ENCODE peak calls at places on chromosomes 1 and 21, in nine cellular contexts. One of them, this sample, is unnamed.

GRCh38 chr1:11521605-11522399 is 42.8 kb downstream of the DISP3 start:
- DNase-seq in prostate gland: no peak
- DNase-seq in A172: no peak
- DNase-seq in uterus: no peak
- DNase-seq in COR-L47: no peak
- DNase-seq in stimulated activated CD4-positive, alpha-beta T cell treated with anti-CD3 and anti-CD28 coated beads, Interleukin-2, amount 100 ng/mL, for 24 hours: no peak
- DNase-seq in CD4-positive, alpha-beta memory T cell: no peak
- DNase-seq in brain microvascular endothelial cell: no peak
- DNase-seq in lung: no peak
- DNase-seq in this sample: no peak

GRCh38 chr21:37230632-37231246 is 36.4 kb downstream of the VPS26C start:
- DNase-seq in COR-L47: no peak
- DNase-seq in lung: no peak
- DNase-seq in prostate gland: no peak
- DNase-seq in stimulated activated CD4-positive, alpha-beta T cell treated with anti-CD3 and anti-CD28 coated beads, Interleukin-2, amount 100 ng/mL, for 24 hours: no peak
- DNase-seq in uterus: no peak
- DNase-seq in CD4-positive, alpha-beta memory T cell: no peak
- DNase-seq in brain microvascular endothelial cell: no peak
- DNase-seq in A172: no peak
- DNase-seq in this sample: no peak

GRCh38 chr1:214215583-214215982 is 65.4 kb upstream of the SMYD2 start:
- DNase-seq in lung: no peak
- DNase-seq in stimulated activated CD4-positive, alpha-beta T cell treated with anti-CD3 and anti-CD28 coated beads, Interleukin-2, amount 100 ng/mL, for 24 hours: no peak
- DNase-seq in brain microvascular endothelial cell: no peak
- DNase-seq in prostate gland: no peak
- DNase-seq in CD4-positive, alpha-beta memory T cell: no peak
- DNase-seq in A172: no peak
- DNase-seq in COR-L47: no peak
- DNase-seq in uterus: no peak
- DNase-seq in this sample: no peak

GRCh38 chr1:220306339-220306738 is 34.1 kb upstream of the RAB3GAP2 start:
- DNase-seq in uterus: no peak
- DNase-seq in brain microvascular endothelial cell: no peak
- DNase-seq in A172: no peak
- DNase-seq in lung: no peak
- DNase-seq in prostate gland: no peak
- DNase-seq in stimulated activated CD4-positive, alpha-beta T cell treated with anti-CD3 and anti-CD28 coated beads, Interleukin-2, amount 100 ng/mL, for 24 hours: no peak
- DNase-seq in CD4-positive, alpha-beta memory T cell: no peak
- DNase-seq in COR-L47: no peak
- DNase-seq in this sample: no peak

GRCh38 chr1:170032531-170033295 is 41.8 kb downstream of the KIFAP3 start:
- DNase-seq in stimulated activated CD4-positive, alpha-beta T cell treated with anti-CD3 and anti-CD28 coated beads, Interleukin-2, amount 100 ng/mL, for 24 hours: no peak
- DNase-seq in uterus: no peak
- DNase-seq in A172: peak
- DNase-seq in CD4-positive, alpha-beta memory T cell: no peak
- DNase-seq in COR-L47: no peak
- DNase-seq in lung: no peak
- DNase-seq in prostate gland: no peak
- DNase-seq in brain microvascular endothelial cell: peak
- DNase-seq in this sample: no peak

GRCh38 chr1:204713541-204713940 is 28.0 kb upstream of the LRRN2 start:
- DNase-seq in stimulated activated CD4-positive, alpha-beta T cell treated with anti-CD3 and anti-CD28 coated beads, Interleukin-2, amount 100 ng/mL, for 24 hours: no peak
- DNase-seq in lung: no peak
- DNase-seq in prostate gland: no peak
- DNase-seq in COR-L47: no peak
- DNase-seq in uterus: no peak
- DNase-seq in brain microvascular endothelial cell: no peak
- DNase-seq in CD4-positive, alpha-beta memory T cell: no peak
- DNase-seq in A172: no peak
- DNase-seq in this sample: no peak

GRCh38 chr1:20710450-20711284 is 7.1 kb downstream of the KIF17 start:
- DNase-seq in lung: no peak
- DNase-seq in prostate gland: no peak
- DNase-seq in COR-L47: no peak
- DNase-seq in uterus: no peak
- DNase-seq in brain microvascular endothelial cell: no peak
- DNase-seq in CD4-positive, alpha-beta memory T cell: no peak
- DNase-seq in A172: no peak
- DNase-seq in stimulated activated CD4-positive, alpha-beta T cell treated with anti-CD3 and anti-CD28 coated beads, Interleukin-2, amount 100 ng/mL, for 24 hours: no peak
- DNase-seq in this sample: no peak

GRCh38 chr1:155831279-155831976 is 25.6 kb downstream of the GON4L start:
- DNase-seq in lung: no peak
- DNase-seq in uterus: no peak
- DNase-seq in CD4-positive, alpha-beta memory T cell: no peak
- DNase-seq in COR-L47: no peak
- DNase-seq in prostate gland: no peak
- DNase-seq in A172: no peak
- DNase-seq in brain microvascular endothelial cell: no peak
- DNase-seq in stimulated activated CD4-positive, alpha-beta T cell treated with anti-CD3 and anti-CD28 coated beads, Interleukin-2, amount 100 ng/mL, for 24 hours: no peak
- DNase-seq in this sample: no peak

GRCh38 chr1:22206551-22207125 is 63.7 kb upstream of the WNT4 start:
- DNase-seq in A172: no peak
- DNase-seq in COR-L47: no peak
- DNase-seq in stimulated activated CD4-positive, alpha-beta T cell treated with anti-CD3 and anti-CD28 coated beads, Interleukin-2, amount 100 ng/mL, for 24 hours: no peak
- DNase-seq in lung: no peak
- DNase-seq in uterus: no peak
- DNase-seq in brain microvascular endothelial cell: no peak
- DNase-seq in prostate gland: no peak
- DNase-seq in CD4-positive, alpha-beta memory T cell: no peak
- DNase-seq in this sample: no peak

GRCh38 chr1:101820080-101820479 is 176.6 kb downstream of the OLFM3 start:
- DNase-seq in prostate gland: no peak
- DNase-seq in CD4-positive, alpha-beta memory T cell: no peak
- DNase-seq in brain microvascular endothelial cell: peak
- DNase-seq in lung: no peak
- DNase-seq in COR-L47: peak
- DNase-seq in stimulated activated CD4-positive, alpha-beta T cell treated with anti-CD3 and anti-CD28 coated beads, Interleukin-2, amount 100 ng/mL, for 24 hours: no peak
- DNase-seq in A172: peak
- DNase-seq in uterus: no peak
- DNase-seq in this sample: no peak

GRCh38 chr21:21952566-21952965 is 954.4 kb downstream of the NCAM2 start:
- DNase-seq in COR-L47: no peak
- DNase-seq in CD4-positive, alpha-beta memory T cell: no peak
- DNase-seq in A172: no peak
- DNase-seq in brain microvascular endothelial cell: no peak
- DNase-seq in uterus: no peak
- DNase-seq in stimulated activated CD4-positive, alpha-beta T cell treated with anti-CD3 and anti-CD28 coated beads, Interleukin-2, amount 100 ng/mL, for 24 hours: no peak
- DNase-seq in prostate gland: no peak
- DNase-seq in lung: no peak
- DNase-seq in this sample: no peak

GRCh38 chr1:27011058-27011764 is 1.4 kb downstream of the TENT5B start:
- DNase-seq in COR-L47: no peak
- DNase-seq in prostate gland: peak
- DNase-seq in lung: peak
- DNase-seq in stimulated activated CD4-positive, alpha-beta T cell treated with anti-CD3 and anti-CD28 coated beads, Interleukin-2, amount 100 ng/mL, for 24 hours: no peak
- DNase-seq in CD4-positive, alpha-beta memory T cell: no peak
- DNase-seq in uterus: peak
- DNase-seq in brain microvascular endothelial cell: peak
- DNase-seq in A172: peak
- DNase-seq in this sample: no peak

GRCh38 chr1:36446261-36446660 is 4.0 kb downstream of the OSCP1 start:
- DNase-seq in brain microvascular endothelial cell: no peak
- DNase-seq in uterus: no peak
- DNase-seq in lung: no peak
- DNase-seq in prostate gland: no peak
- DNase-seq in stimulated activated CD4-positive, alpha-beta T cell treated with anti-CD3 and anti-CD28 coated beads, Interleukin-2, amount 100 ng/mL, for 24 hours: peak
- DNase-seq in CD4-positive, alpha-beta memory T cell: no peak
- DNase-seq in A172: no peak
- DNase-seq in COR-L47: peak
- DNase-seq in this sample: no peak

GRCh38 chr1:44919387-44919786 is 67.0 kb downstream of the EIF2B3 start:
- DNase-seq in lung: no peak
- DNase-seq in A172: peak
- DNase-seq in CD4-positive, alpha-beta memory T cell: no peak
- DNase-seq in stimulated activated CD4-positive, alpha-beta T cell treated with anti-CD3 and anti-CD28 coated beads, Interleukin-2, amount 100 ng/mL, for 24 hours: no peak
- DNase-seq in prostate gland: no peak
- DNase-seq in brain microvascular endothelial cell: no peak
- DNase-seq in COR-L47: no peak
- DNase-seq in uterus: no peak
- DNase-seq in this sample: no peak

GRCh38 chr1:159180516-159180915 is 9.1 kb downstream of the CADM3 start:
- DNase-seq in brain microvascular endothelial cell: no peak
- DNase-seq in stimulated activated CD4-positive, alpha-beta T cell treated with anti-CD3 and anti-CD28 coated beads, Interleukin-2, amount 100 ng/mL, for 24 hours: no peak
- DNase-seq in prostate gland: no peak
- DNase-seq in COR-L47: no peak
- DNase-seq in lung: no peak
- DNase-seq in A172: no peak
- DNase-seq in uterus: no peak
- DNase-seq in CD4-positive, alpha-beta memory T cell: no peak
- DNase-seq in this sample: no peak

GRCh38 chr1:185696419-185697150 is 37.6 kb upstream of the HMCN1 start:
- DNase-seq in uterus: no peak
- DNase-seq in prostate gland: no peak
- DNase-seq in A172: no peak
- DNase-seq in COR-L47: no peak
- DNase-seq in stimulated activated CD4-positive, alpha-beta T cell treated with anti-CD3 and anti-CD28 coated beads, Interleukin-2, amount 100 ng/mL, for 24 hours: no peak
- DNase-seq in lung: no peak
- DNase-seq in brain microvascular endothelial cell: no peak
- DNase-seq in CD4-positive, alpha-beta memory T cell: no peak
- DNase-seq in this sample: no peak

GRCh38 chr1:175797576-175797975 is 54.2 kb upstream of the TNR start:
- DNase-seq in A172: no peak
- DNase-seq in COR-L47: no peak
- DNase-seq in brain microvascular endothelial cell: no peak
- DNase-seq in CD4-positive, alpha-beta memory T cell: no peak
- DNase-seq in lung: no peak
- DNase-seq in uterus: no peak
- DNase-seq in prostate gland: no peak
- DNase-seq in stimulated activated CD4-positive, alpha-beta T cell treated with anti-CD3 and anti-CD28 coated beads, Interleukin-2, amount 100 ng/mL, for 24 hours: no peak
- DNase-seq in this sample: no peak

GRCh38 chr1:226541631-226542622 is 6.6 kb upstream of the STUM start:
- DNase-seq in stimulated activated CD4-positive, alpha-beta T cell treated with anti-CD3 and anti-CD28 coated beads, Interleukin-2, amount 100 ng/mL, for 24 hours: no peak
- DNase-seq in lung: no peak
- DNase-seq in uterus: no peak
- DNase-seq in COR-L47: no peak
- DNase-seq in brain microvascular endothelial cell: no peak
- DNase-seq in A172: no peak
- DNase-seq in CD4-positive, alpha-beta memory T cell: no peak
- DNase-seq in prostate gland: no peak
- DNase-seq in this sample: no peak

GRCh38 chr1:233635765-233636502 is 22.0 kb downstream of the KCNK1 start:
- DNase-seq in A172: no peak
- DNase-seq in CD4-positive, alpha-beta memory T cell: no peak
- DNase-seq in brain microvascular endothelial cell: peak
- DNase-seq in stimulated activated CD4-positive, alpha-beta T cell treated with anti-CD3 and anti-CD28 coated beads, Interleukin-2, amount 100 ng/mL, for 24 hours: no peak
- DNase-seq in prostate gland: no peak
- DNase-seq in COR-L47: no peak
- DNase-seq in lung: no peak
- DNase-seq in uterus: no peak
- DNase-seq in this sample: no peak

GRCh38 chr1:56965916-56966697 is at the start of gene C8B:
- DNase-seq in lung: no peak
- DNase-seq in prostate gland: no peak
- DNase-seq in A172: no peak
- DNase-seq in stimulated activated CD4-positive, alpha-beta T cell treated with anti-CD3 and anti-CD28 coated beads, Interleukin-2, amount 100 ng/mL, for 24 hours: no peak
- DNase-seq in CD4-positive, alpha-beta memory T cell: no peak
- DNase-seq in brain microvascular endothelial cell: no peak
- DNase-seq in COR-L47: no peak
- DNase-seq in uterus: no peak
- DNase-seq in this sample: no peak

GRCh38 chr1:203284411-203285208 is 20.7 kb upstream of the BTG2 start:
- DNase-seq in CD4-positive, alpha-beta memory T cell: no peak
- DNase-seq in A172: no peak
- DNase-seq in brain microvascular endothelial cell: no peak
- DNase-seq in uterus: no peak
- DNase-seq in lung: no peak
- DNase-seq in prostate gland: no peak
- DNase-seq in COR-L47: no peak
- DNase-seq in stimulated activated CD4-positive, alpha-beta T cell treated with anti-CD3 and anti-CD28 coated beads, Interleukin-2, amount 100 ng/mL, for 24 hours: no peak
- DNase-seq in this sample: no peak

GRCh38 chr21:28454978-28455600 is 537.6 kb downstream of the LTN1 start:
- DNase-seq in COR-L47: no peak
- DNase-seq in A172: peak
- DNase-seq in stimulated activated CD4-positive, alpha-beta T cell treated with anti-CD3 and anti-CD28 coated beads, Interleukin-2, amount 100 ng/mL, for 24 hours: no peak
- DNase-seq in CD4-positive, alpha-beta memory T cell: no peak
- DNase-seq in prostate gland: no peak
- DNase-seq in lung: no peak
- DNase-seq in brain microvascular endothelial cell: no peak
- DNase-seq in uterus: no peak
- DNase-seq in this sample: peak

GRCh38 chr1:36199934-36200741 is 24.1 kb upstream of the THRAP3 start:
- DNase-seq in lung: no peak
- DNase-seq in A172: peak
- DNase-seq in prostate gland: peak
- DNase-seq in brain microvascular endothelial cell: no peak
- DNase-seq in COR-L47: no peak
- DNase-seq in uterus: no peak
- DNase-seq in stimulated activated CD4-positive, alpha-beta T cell treated with anti-CD3 and anti-CD28 coated beads, Interleukin-2, amount 100 ng/mL, for 24 hours: no peak
- DNase-seq in CD4-positive, alpha-beta memory T cell: no peak
- DNase-seq in this sample: no peak

GRCh38 chr1:153532769-153533599 is 2.8 kb downstream of the S100A6 start:
- DNase-seq in CD4-positive, alpha-beta memory T cell: peak
- DNase-seq in A172: peak
- DNase-seq in stimulated activated CD4-positive, alpha-beta T cell treated with anti-CD3 and anti-CD28 coated beads, Interleukin-2, amount 100 ng/mL, for 24 hours: peak
- DNase-seq in lung: peak
- DNase-seq in brain microvascular endothelial cell: peak
- DNase-seq in prostate gland: peak
- DNase-seq in uterus: peak
- DNase-seq in COR-L47: peak
- DNase-seq in this sample: no peak

GRCh38 chr1:218367118-218367517 is 22.0 kb downstream of the TGFB2 start:
- DNase-seq in A172: no peak
- DNase-seq in prostate gland: no peak
- DNase-seq in COR-L47: no peak
- DNase-seq in CD4-positive, alpha-beta memory T cell: no peak
- DNase-seq in uterus: no peak
- DNase-seq in lung: no peak
- DNase-seq in stimulated activated CD4-positive, alpha-beta T cell treated with anti-CD3 and anti-CD28 coated beads, Interleukin-2, amount 100 ng/mL, for 24 hours: no peak
- DNase-seq in brain microvascular endothelial cell: no peak
- DNase-seq in this sample: no peak

GRCh38 chr1:18907021-18907913 is 4.9 kb upstream of the ALDH4A1 start:
- DNase-seq in uterus: peak
- DNase-seq in lung: peak
- DNase-seq in prostate gland: peak
- DNase-seq in CD4-positive, alpha-beta memory T cell: peak
- DNase-seq in stimulated activated CD4-positive, alpha-beta T cell treated with anti-CD3 and anti-CD28 coated beads, Interleukin-2, amount 100 ng/mL, for 24 hours: peak
- DNase-seq in COR-L47: peak
- DNase-seq in brain microvascular endothelial cell: peak
- DNase-seq in A172: peak
- DNase-seq in this sample: no peak

GRCh38 chr1:206112600-206113301 is 4.4 kb downstream of the AVPR1B start:
- DNase-seq in A172: no peak
- DNase-seq in prostate gland: peak
- DNase-seq in lung: peak
- DNase-seq in CD4-positive, alpha-beta memory T cell: no peak
- DNase-seq in brain microvascular endothelial cell: no peak
- DNase-seq in uterus: no peak
- DNase-seq in COR-L47: peak
- DNase-seq in stimulated activated CD4-positive, alpha-beta T cell treated with anti-CD3 and anti-CD28 coated beads, Interleukin-2, amount 100 ng/mL, for 24 hours: no peak
- DNase-seq in this sample: no peak

GRCh38 chr1:172727956-172728603 is 69.2 kb downstream of the FASLG start:
- DNase-seq in lung: no peak
- DNase-seq in brain microvascular endothelial cell: peak
- DNase-seq in COR-L47: no peak
- DNase-seq in A172: peak
- DNase-seq in uterus: no peak
- DNase-seq in stimulated activated CD4-positive, alpha-beta T cell treated with anti-CD3 and anti-CD28 coated beads, Interleukin-2, amount 100 ng/mL, for 24 hours: peak
- DNase-seq in CD4-positive, alpha-beta memory T cell: peak
- DNase-seq in prostate gland: no peak
- DNase-seq in this sample: no peak

GRCh38 chr1:42743302-42744029 is 3.4 kb upstream of the CLDN19 start:
- DNase-seq in uterus: no peak
- DNase-seq in lung: no peak
- DNase-seq in CD4-positive, alpha-beta memory T cell: no peak
- DNase-seq in stimulated activated CD4-positive, alpha-beta T cell treated with anti-CD3 and anti-CD28 coated beads, Interleukin-2, amount 100 ng/mL, for 24 hours: no peak
- DNase-seq in COR-L47: no peak
- DNase-seq in A172: no peak
- DNase-seq in prostate gland: peak
- DNase-seq in brain microvascular endothelial cell: no peak
- DNase-seq in this sample: no peak

GRCh38 chr1:199373139-199373538 is 654.4 kb upstream of the NR5A2 start:
- DNase-seq in CD4-positive, alpha-beta memory T cell: no peak
- DNase-seq in prostate gland: no peak
- DNase-seq in A172: no peak
- DNase-seq in COR-L47: no peak
- DNase-seq in brain microvascular endothelial cell: no peak
- DNase-seq in stimulated activated CD4-positive, alpha-beta T cell treated with anti-CD3 and anti-CD28 coated beads, Interleukin-2, amount 100 ng/mL, for 24 hours: no peak
- DNase-seq in lung: no peak
- DNase-seq in uterus: no peak
- DNase-seq in this sample: no peak